ENCODE peak calls at places on chromosome 6, in four cellular contexts. A, H, N and C are unnamed samples.
A peak's percentile ranks its signal among the peaks of the same experiment; 100 is the strongest.

GRCh38 chr6:137089305-137089704 is 44.5 kb upstream of the IL20RA start:
- DNase-seq in N (no peak), H (no peak), A (no peak), C (no peak)

GRCh38 chr6:92126983-92127382 is 1292.4 kb downstream of the EPHA7 start:
- DNase-seq in H (no peak), N (no peak), A (no peak), C (no peak)

GRCh38 chr6:141550471-141550870 is 582.3 kb upstream of the GJE1 start:
- DNase-seq in N (no peak), H (no peak), A (no peak), C (no peak)

GRCh38 chr6:41430875-41431274 is 95.5 kb downstream of the NCR2 start:
- DNase-seq in H (no peak), N (no peak), A (no peak), C (no peak)

GRCh38 chr6:169723200-169723909 is 945 bp downstream of the PHF10 start:
- DNase-seq in A (no peak), H (peak; percentile 66), N (peak; percentile 47), C (peak; percentile 81)

GRCh38 chr6:136646377-136646776 is 96.2 kb upstream of the MAP7 start:
- DNase-seq in H (no peak), N (no peak), A (no peak), C (no peak)

GRCh38 chr6:36676142-36677058 is 2.1 kb upstream of the CDKN1A start:
- DNase-seq in A (no peak), N (no peak), H (no peak), C (no peak)

GRCh38 chr6:46969206-46969605 is 47.5 kb upstream of the ADGRF5 start:
- DNase-seq in N (no peak), A (no peak), H (no peak), C (no peak)

GRCh38 chr6:122364084-122364483 is 35.4 kb upstream of the HSF2 start:
- DNase-seq in H (no peak), N (no peak), A (no peak), C (no peak)

GRCh38 chr6:16901777-16902176 is 140.5 kb upstream of the ATXN1 start:
- DNase-seq in A (no peak), N (peak; percentile 38), H (no peak), C (peak; percentile 64)

GRCh38 chr6:133995296-133995695 is 42.3 kb downstream of the TBPL1 start:
- DNase-seq in H (no peak), A (no peak), N (no peak), C (no peak)

GRCh38 chr6:170438402-170438753 is 114.7 kb downstream of the PSMB1 start:
- DNase-seq in H (peak; percentile 24), A (peak; percentile 99), N (peak; percentile 66), C (peak; percentile 86)

GRCh38 chr6:147081210-147081609 is 123.0 kb upstream of the STXBP5 start:
- DNase-seq in N (no peak), H (no peak), A (no peak), C (no peak)

GRCh38 chr6:337782-338464 is 45.6 kb downstream of the DUSP22 start:
- DNase-seq in H (peak; percentile 69), A (no peak), N (no peak), C (no peak)

GRCh38 chr6:135990437-135990836 is 138.9 kb downstream of the PDE7B start:
- DNase-seq in A (no peak), H (no peak), N (no peak), C (no peak)

GRCh38 chr6:42947950-42948349 is 12.6 kb upstream of the GNMT start:
- DNase-seq in N (no peak), A (no peak), H (no peak), C (no peak)

GRCh38 chr6:150373260-150373701 is 4.5 kb downstream of the IYD start:
- DNase-seq in A (no peak), H (no peak), N (no peak), C (peak; percentile 64)

GRCh38 chr6:37396571-37397185 is 36.3 kb upstream of the CMTR1 start:
- DNase-seq in H (no peak), A (no peak), N (no peak), C (no peak)

GRCh38 chr6:134527108-134527787 is 209.3 kb upstream of the SGK1 start:
- DNase-seq in A (no peak), N (no peak), H (no peak), C (no peak)

GRCh38 chr6:137866200-137866913 is 702 bp upstream of the TNFAIP3 start:
- DNase-seq in N (peak; percentile 26), A (no peak), H (peak; percentile 65), C (no peak)

GRCh38 chr6:5471044-5471443 is 209.7 kb downstream of the FARS2 start:
- DNase-seq in N (peak; percentile 40), H (peak; percentile 62), A (peak; percentile 30), C (peak; percentile 63)

GRCh38 chr6:56995347-56995746 is 40.4 kb downstream of the BEND6 start:
- DNase-seq in H (no peak), N (no peak), A (no peak), C (no peak)

GRCh38 chr6:5086294-5086890 is 1.3 kb downstream of the PPP1R3G start:
- DNase-seq in A (no peak), N (no peak), H (no peak), C (no peak)

GRCh38 chr6:76701610-76702009 is 629.1 kb upstream of the IMPG1 start:
- DNase-seq in N (no peak), A (no peak), H (no peak), C (no peak)
- TF ChIP-seq CTCF in N (no peak), A (no peak), H (no peak), C (no peak)

DNA sequence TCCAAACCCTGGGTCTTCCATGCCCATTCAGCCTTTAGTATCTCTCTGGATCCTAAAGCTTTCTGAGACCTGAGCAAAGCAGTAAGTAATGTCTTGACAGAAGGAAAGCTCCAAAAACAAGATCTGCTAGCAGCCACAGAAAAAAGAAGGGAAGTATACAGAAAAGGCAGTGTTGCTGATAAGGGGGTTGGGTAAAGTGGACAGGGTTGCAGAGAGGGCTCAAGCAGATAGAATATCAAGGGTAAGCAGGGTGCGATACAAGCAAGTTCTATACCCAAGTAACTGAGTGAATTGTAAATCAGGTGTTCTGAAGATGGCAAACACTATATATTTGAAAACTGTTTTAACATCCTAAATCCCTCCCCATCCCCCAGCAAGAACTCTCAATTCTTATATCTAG is 113.4 kb upstream of the CARMIL1 start:
- DNase-seq in H (no peak), A (no peak), N (no peak), C (no peak)
- H3K4me3 ChIP-seq in H (no peak overlapping the region), A (no peak overlapping the region), N (no peak overlapping the region), C (no peak overlapping the region)

GRCh38 chr6:109441069-109441816 is 719 bp downstream of the SMPD2 start:
- DNase-seq in N (no peak), H (peak; percentile 58), A (no peak), C (no peak)
- TF ChIP-seq CTCF in N (peak; percentile 14), H (no peak), A (no peak), C (no peak)

DNA sequence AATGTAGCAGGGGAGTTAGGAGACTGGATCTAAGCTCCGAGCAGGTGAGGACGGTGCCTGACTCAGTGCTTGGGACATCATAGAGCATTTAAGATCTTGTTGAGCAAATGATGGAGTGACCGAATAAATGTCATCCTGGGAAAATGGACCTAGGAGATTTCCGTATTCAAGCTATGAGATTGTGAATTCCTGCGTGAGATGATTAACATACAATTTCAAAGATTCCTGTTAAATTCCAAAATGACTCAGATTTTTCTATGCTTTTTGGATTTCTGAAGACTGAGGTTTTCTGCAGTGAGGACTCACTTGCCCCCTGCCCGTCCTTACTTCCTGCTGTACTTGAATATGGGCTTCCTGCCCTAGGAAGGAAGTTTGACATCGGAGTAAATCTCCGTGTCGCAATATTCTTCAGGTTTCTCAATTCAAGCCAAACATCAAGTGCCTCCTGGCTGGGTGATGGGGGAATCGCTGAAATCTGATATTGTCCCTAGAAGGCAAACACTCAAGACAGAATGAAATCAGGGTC is 5.2 kb downstream of the SYTL3 start:
- DNase-seq in A (no peak), N (no peak), H (peak; percentile 18), C (peak; percentile 60)
- H3K4me3 ChIP-seq in A (no peak overlapping the region), N (no peak overlapping the region), H (no peak overlapping the region), C (no peak overlapping the region)

GRCh38 chr6:93568169-93568568 is 148.8 kb upstream of the EPHA7 start:
- DNase-seq in H (no peak), N (no peak), A (no peak), C (no peak)
- TF ChIP-seq CTCF in H (no peak), N (no peak), A (no peak), C (no peak)